ENCODE peak calls at places on chromosomes 11 and 22, in eight cellular contexts. One of them, this sample, is unnamed.

GRCh38 chr11:12961615-12962014 is 47.5 kb upstream of the RASSF10 start:
- DNase-seq in activated CD8-positive, alpha-beta T cell treated with anti-CD3 and anti-CD28 coated beads for 36 hours: no peak
- DNase-seq in AG10803: peak; percentile 48
- DNase-seq in fibroblast of mammary gland: peak; percentile 42
- DNase-seq in thoracic aorta: no peak
- DNase-seq in AG04450: no peak
- DNase-seq in HCT116: no peak
- DNase-seq in fibroblast of pulmonary artery: peak; percentile 46
- DNase-seq in this sample: no peak

GRCh38 chr11:94851864-94852581 is 83.9 kb downstream of the AMOTL1 start:
- DNase-seq in activated CD8-positive, alpha-beta T cell treated with anti-CD3 and anti-CD28 coated beads for 36 hours: no peak
- DNase-seq in AG10803: no peak
- DNase-seq in fibroblast of mammary gland: no peak
- DNase-seq in HCT116: no peak
- DNase-seq in fibroblast of pulmonary artery: no peak
- DNase-seq in thoracic aorta: no peak
- DNase-seq in AG04450: no peak
- DNase-seq in this sample: no peak

GRCh38 chr22:50032109-50032871 is 19.7 kb upstream of the IL17REL start:
- DNase-seq in activated CD8-positive, alpha-beta T cell treated with anti-CD3 and anti-CD28 coated beads for 36 hours: no peak
- DNase-seq in AG04450: no peak
- DNase-seq in fibroblast of mammary gland: no peak
- DNase-seq in HCT116: no peak
- DNase-seq in fibroblast of pulmonary artery: no peak
- DNase-seq in thoracic aorta: no peak
- DNase-seq in AG10803: no peak
- DNase-seq in this sample: no peak

GRCh38 chr22:38802671-38803121 is 8.8 kb upstream of the DNAL4 start:
- DNase-seq in HCT116: peak; percentile 62
- DNase-seq in thoracic aorta: peak; percentile 25
- DNase-seq in fibroblast of mammary gland: peak; percentile 94
- DNase-seq in activated CD8-positive, alpha-beta T cell treated with anti-CD3 and anti-CD28 coated beads for 36 hours: no peak
- DNase-seq in AG04450: peak; percentile 85
- DNase-seq in fibroblast of pulmonary artery: peak; percentile 95
- DNase-seq in AG10803: peak; percentile 99
- DNase-seq in this sample: no peak

GRCh38 chr22:46845281-46846153 is 83.1 kb downstream of the TBC1D22A start:
- DNase-seq in activated CD8-positive, alpha-beta T cell treated with anti-CD3 and anti-CD28 coated beads for 36 hours: no peak
- DNase-seq in fibroblast of mammary gland: peak; percentile 68
- DNase-seq in AG04450: no peak
- DNase-seq in AG10803: peak; percentile 61
- DNase-seq in thoracic aorta: no peak
- DNase-seq in fibroblast of pulmonary artery: peak; percentile 81
- DNase-seq in HCT116: no peak
- DNase-seq in this sample: no peak

GRCh38 chr22:37546436-37547248 is 13.6 kb upstream of the CDC42EP1 start:
- DNase-seq in thoracic aorta: no peak
- DNase-seq in activated CD8-positive, alpha-beta T cell treated with anti-CD3 and anti-CD28 coated beads for 36 hours: no peak
- DNase-seq in AG10803: peak; percentile 84
- DNase-seq in fibroblast of mammary gland: peak; percentile 87
- DNase-seq in HCT116: no peak
- DNase-seq in fibroblast of pulmonary artery: peak; percentile 96
- DNase-seq in AG04450: no peak
- DNase-seq in this sample: no peak

GRCh38 chr11:73252577-73253191 is 19.5 kb upstream of the P2RY6 start:
- DNase-seq in activated CD8-positive, alpha-beta T cell treated with anti-CD3 and anti-CD28 coated beads for 36 hours: peak; percentile 37
- DNase-seq in AG04450: no peak
- DNase-seq in AG10803: no peak
- DNase-seq in HCT116: peak; percentile 40
- DNase-seq in fibroblast of pulmonary artery: no peak
- DNase-seq in thoracic aorta: no peak
- DNase-seq in fibroblast of mammary gland: no peak
- DNase-seq in this sample: no peak

GRCh38 chr22:43941449-43941848 is 13.8 kb upstream of the SAMM50 start:
- DNase-seq in fibroblast of pulmonary artery: no peak
- DNase-seq in activated CD8-positive, alpha-beta T cell treated with anti-CD3 and anti-CD28 coated beads for 36 hours: no peak
- DNase-seq in fibroblast of mammary gland: no peak
- DNase-seq in HCT116: no peak
- DNase-seq in AG10803: no peak
- DNase-seq in AG04450: no peak
- DNase-seq in thoracic aorta: no peak
- DNase-seq in this sample: no peak

GRCh38 chr11:62705401-62705800 is 1.8 kb downstream of the BSCL2 start:
- DNase-seq in HCT116: no peak
- DNase-seq in thoracic aorta: no peak
- DNase-seq in AG10803: no peak
- DNase-seq in fibroblast of mammary gland: no peak
- DNase-seq in AG04450: no peak
- DNase-seq in fibroblast of pulmonary artery: no peak
- DNase-seq in activated CD8-positive, alpha-beta T cell treated with anti-CD3 and anti-CD28 coated beads for 36 hours: no peak
- DNase-seq in this sample: no peak
- TF ChIP-seq CTCF in HCT116: no peak
- TF ChIP-seq CTCF in thoracic aorta: no peak
- TF ChIP-seq CTCF in AG10803: no peak
- TF ChIP-seq CTCF in fibroblast of mammary gland: no peak
- TF ChIP-seq CTCF in AG04450: no peak
- TF ChIP-seq CTCF in fibroblast of pulmonary artery: no peak
- TF ChIP-seq CTCF in activated CD8-positive, alpha-beta T cell treated with anti-CD3 and anti-CD28 coated beads for 36 hours: no peak
- TF ChIP-seq CTCF in this sample: no peak

GRCh38 chr11:67355794-67356550 is 2.6 kb upstream of the POLD4 start:
- DNase-seq in fibroblast of pulmonary artery: no peak
- DNase-seq in HCT116: no peak
- DNase-seq in AG04450: no peak
- DNase-seq in fibroblast of mammary gland: no peak
- DNase-seq in AG10803: no peak
- DNase-seq in activated CD8-positive, alpha-beta T cell treated with anti-CD3 and anti-CD28 coated beads for 36 hours: no peak
- DNase-seq in thoracic aorta: no peak
- DNase-seq in this sample: no peak

GRCh38 chr11:67356551-67356866 is 3.2 kb upstream of the POLD4 start:
- DNase-seq in activated CD8-positive, alpha-beta T cell treated with anti-CD3 and anti-CD28 coated beads for 36 hours: no peak
- DNase-seq in fibroblast of mammary gland: no peak
- DNase-seq in fibroblast of pulmonary artery: no peak
- DNase-seq in HCT116: no peak
- DNase-seq in thoracic aorta: no peak
- DNase-seq in AG10803: no peak
- DNase-seq in AG04450: no peak
- DNase-seq in this sample: no peak

GRCh38 chr11:67357831-67358555 is 4.6 kb upstream of the POLD4 start:
- DNase-seq in thoracic aorta: no peak
- DNase-seq in fibroblast of mammary gland: peak; percentile 50
- DNase-seq in AG04450: no peak
- DNase-seq in fibroblast of pulmonary artery: peak; percentile 49
- DNase-seq in AG10803: peak; percentile 60
- DNase-seq in activated CD8-positive, alpha-beta T cell treated with anti-CD3 and anti-CD28 coated beads for 36 hours: no peak
- DNase-seq in HCT116: no peak
- DNase-seq in this sample: no peak

GRCh38 chr11:67355023-67355793 is 1.9 kb upstream of the POLD4 start:
- DNase-seq in fibroblast of pulmonary artery: no peak
- DNase-seq in fibroblast of mammary gland: no peak
- DNase-seq in HCT116: no peak
- DNase-seq in AG04450: no peak
- DNase-seq in AG10803: no peak
- DNase-seq in thoracic aorta: no peak
- DNase-seq in activated CD8-positive, alpha-beta T cell treated with anti-CD3 and anti-CD28 coated beads for 36 hours: no peak
- DNase-seq in this sample: no peak

GRCh38 chr11:67356867-67357561 is 3.7 kb upstream of the POLD4 start:
- DNase-seq in AG10803: peak; percentile 72
- DNase-seq in AG04450: peak; percentile 52
- DNase-seq in HCT116: no peak
- DNase-seq in fibroblast of pulmonary artery: peak; percentile 85
- DNase-seq in fibroblast of mammary gland: peak; percentile 79
- DNase-seq in activated CD8-positive, alpha-beta T cell treated with anti-CD3 and anti-CD28 coated beads for 36 hours: peak; percentile 67
- DNase-seq in thoracic aorta: no peak
- DNase-seq in this sample: peak; percentile 61
- TF ChIP-seq CTCF in AG10803: peak; percentile 95
- TF ChIP-seq CTCF in AG04450: peak; percentile 95
- TF ChIP-seq CTCF in HCT116: peak; percentile 96
- TF ChIP-seq CTCF in fibroblast of pulmonary artery: peak; percentile 99
- TF ChIP-seq CTCF in fibroblast of mammary gland: peak; percentile 98
- TF ChIP-seq CTCF in activated CD8-positive, alpha-beta T cell treated with anti-CD3 and anti-CD28 coated beads for 36 hours: peak; percentile 95
- TF ChIP-seq CTCF in thoracic aorta: peak; percentile 94
- TF ChIP-seq CTCF in this sample: peak; percentile 94

GRCh38 chr11:77166021-77166420 is 38.0 kb downstream of the MYO7A start:
- DNase-seq in HCT116: no peak
- DNase-seq in fibroblast of mammary gland: no peak
- DNase-seq in thoracic aorta: no peak
- DNase-seq in AG04450: no peak
- DNase-seq in activated CD8-positive, alpha-beta T cell treated with anti-CD3 and anti-CD28 coated beads for 36 hours: no peak
- DNase-seq in fibroblast of pulmonary artery: no peak
- DNase-seq in AG10803: no peak
- DNase-seq in this sample: no peak

GRCh38 chr11:77167791-77168190 is 39.7 kb downstream of the MYO7A start:
- DNase-seq in thoracic aorta: no peak
- DNase-seq in AG04450: no peak
- DNase-seq in AG10803: no peak
- DNase-seq in fibroblast of mammary gland: no peak
- DNase-seq in activated CD8-positive, alpha-beta T cell treated with anti-CD3 and anti-CD28 coated beads for 36 hours: no peak
- DNase-seq in fibroblast of pulmonary artery: no peak
- DNase-seq in HCT116: no peak
- DNase-seq in this sample: no peak

GRCh38 chr11:77165066-77165465 is 37.0 kb downstream of the MYO7A start:
- DNase-seq in HCT116: no peak
- DNase-seq in activated CD8-positive, alpha-beta T cell treated with anti-CD3 and anti-CD28 coated beads for 36 hours: no peak
- DNase-seq in thoracic aorta: no peak
- DNase-seq in AG04450: no peak
- DNase-seq in AG10803: no peak
- DNase-seq in fibroblast of pulmonary artery: no peak
- DNase-seq in fibroblast of mammary gland: no peak
- DNase-seq in this sample: no peak

GRCh38 chr11:77170107-77170506 is 42.1 kb downstream of the MYO7A start:
- DNase-seq in fibroblast of mammary gland: no peak
- DNase-seq in fibroblast of pulmonary artery: no peak
- DNase-seq in activated CD8-positive, alpha-beta T cell treated with anti-CD3 and anti-CD28 coated beads for 36 hours: no peak
- DNase-seq in AG10803: no peak
- DNase-seq in AG04450: no peak
- DNase-seq in thoracic aorta: no peak
- DNase-seq in HCT116: no peak
- DNase-seq in this sample: no peak

DNA sequence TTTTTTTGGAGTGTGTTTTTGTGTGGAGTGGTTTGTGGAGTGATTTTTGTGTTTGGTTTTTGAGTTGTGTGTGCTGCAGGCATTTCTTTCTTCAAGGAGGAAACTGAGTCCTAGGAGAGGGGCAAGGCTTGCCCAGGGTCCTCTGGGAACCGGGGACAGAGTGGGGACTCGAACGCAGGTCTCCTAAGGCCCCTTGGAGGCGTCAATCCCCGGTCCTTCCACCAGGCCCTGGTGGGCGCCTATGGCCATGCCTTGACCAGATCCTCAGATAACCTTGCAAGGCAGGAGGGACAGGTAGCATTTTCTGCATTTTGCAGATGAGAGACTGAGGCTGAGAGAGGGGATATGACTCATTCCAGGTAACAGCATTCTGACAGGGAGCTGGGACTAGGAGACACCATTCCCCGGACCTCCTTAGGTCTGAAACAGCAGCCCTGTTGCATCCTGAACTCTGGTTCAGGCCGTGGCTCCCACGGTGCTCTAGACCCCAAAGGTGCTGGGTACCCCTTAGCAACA is 39.1 kb downstream of the MYO7A start:
- DNase-seq in HCT116: no peak
- DNase-seq in activated CD8-positive, alpha-beta T cell treated with anti-CD3 and anti-CD28 coated beads for 36 hours: no peak
- DNase-seq in AG04450: no peak
- DNase-seq in thoracic aorta: no peak
- DNase-seq in fibroblast of mammary gland: no peak
- DNase-seq in fibroblast of pulmonary artery: no peak
- DNase-seq in AG10803: no peak
- DNase-seq in this sample: no peak
- TF ChIP-seq CTCF in HCT116: no peak
- TF ChIP-seq CTCF in activated CD8-positive, alpha-beta T cell treated with anti-CD3 and anti-CD28 coated beads for 36 hours: no peak
- TF ChIP-seq CTCF in AG04450: no peak
- TF ChIP-seq CTCF in thoracic aorta: no peak
- TF ChIP-seq CTCF in fibroblast of mammary gland: no peak
- TF ChIP-seq CTCF in fibroblast of pulmonary artery: no peak
- TF ChIP-seq CTCF in AG10803: no peak
- TF ChIP-seq CTCF in this sample: no peak

DNA sequence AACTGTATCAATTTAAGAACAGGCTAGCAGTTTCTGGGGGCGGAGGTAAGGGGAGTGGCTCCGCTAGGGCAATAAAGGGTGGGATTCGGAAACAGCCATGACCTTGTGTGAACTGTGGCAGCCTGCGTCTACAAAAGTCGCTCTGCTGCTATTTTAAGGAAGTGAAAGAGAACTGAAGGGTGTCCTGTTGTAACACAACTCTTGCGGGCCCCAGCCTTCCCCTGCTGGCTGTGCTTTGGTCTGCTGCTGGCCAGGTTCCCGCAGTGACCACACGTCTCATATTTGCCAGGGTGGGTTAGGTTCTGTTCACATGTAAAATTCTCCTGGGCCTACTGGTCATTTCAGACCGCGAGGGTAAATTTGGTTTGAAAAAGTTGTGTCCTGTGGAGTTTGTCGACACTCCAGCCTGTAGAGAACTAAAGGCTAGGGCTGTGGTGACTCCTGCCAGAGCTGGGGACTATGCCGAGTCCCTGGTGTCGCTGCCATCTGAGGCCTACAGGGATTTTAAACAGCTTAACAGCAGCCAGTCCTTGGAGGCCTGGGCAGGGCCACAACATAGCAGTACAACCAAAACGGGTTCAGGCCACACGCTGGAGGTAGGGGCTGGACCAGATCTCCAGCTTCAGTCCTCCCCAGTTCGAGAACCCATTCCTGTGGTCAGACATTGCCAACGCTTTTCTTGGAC is 1.1 kb upstream of the PPFIBP2 start:
- DNase-seq in HCT116: no peak
- DNase-seq in fibroblast of pulmonary artery: peak; percentile 23
- DNase-seq in activated CD8-positive, alpha-beta T cell treated with anti-CD3 and anti-CD28 coated beads for 36 hours: peak; percentile 58
- DNase-seq in fibroblast of mammary gland: peak; percentile 43
- DNase-seq in AG04450: no peak
- DNase-seq in AG10803: peak; percentile 73
- DNase-seq in thoracic aorta: peak; percentile 40
- DNase-seq in this sample: no peak
- TF ChIP-seq CTCF in HCT116: no peak
- TF ChIP-seq CTCF in fibroblast of pulmonary artery: no peak
- TF ChIP-seq CTCF in activated CD8-positive, alpha-beta T cell treated with anti-CD3 and anti-CD28 coated beads for 36 hours: no peak
- TF ChIP-seq CTCF in fibroblast of mammary gland: no peak
- TF ChIP-seq CTCF in AG04450: no peak
- TF ChIP-seq CTCF in AG10803: peak; percentile 34
- TF ChIP-seq CTCF in thoracic aorta: no peak
- TF ChIP-seq CTCF in this sample: no peak

DNA sequence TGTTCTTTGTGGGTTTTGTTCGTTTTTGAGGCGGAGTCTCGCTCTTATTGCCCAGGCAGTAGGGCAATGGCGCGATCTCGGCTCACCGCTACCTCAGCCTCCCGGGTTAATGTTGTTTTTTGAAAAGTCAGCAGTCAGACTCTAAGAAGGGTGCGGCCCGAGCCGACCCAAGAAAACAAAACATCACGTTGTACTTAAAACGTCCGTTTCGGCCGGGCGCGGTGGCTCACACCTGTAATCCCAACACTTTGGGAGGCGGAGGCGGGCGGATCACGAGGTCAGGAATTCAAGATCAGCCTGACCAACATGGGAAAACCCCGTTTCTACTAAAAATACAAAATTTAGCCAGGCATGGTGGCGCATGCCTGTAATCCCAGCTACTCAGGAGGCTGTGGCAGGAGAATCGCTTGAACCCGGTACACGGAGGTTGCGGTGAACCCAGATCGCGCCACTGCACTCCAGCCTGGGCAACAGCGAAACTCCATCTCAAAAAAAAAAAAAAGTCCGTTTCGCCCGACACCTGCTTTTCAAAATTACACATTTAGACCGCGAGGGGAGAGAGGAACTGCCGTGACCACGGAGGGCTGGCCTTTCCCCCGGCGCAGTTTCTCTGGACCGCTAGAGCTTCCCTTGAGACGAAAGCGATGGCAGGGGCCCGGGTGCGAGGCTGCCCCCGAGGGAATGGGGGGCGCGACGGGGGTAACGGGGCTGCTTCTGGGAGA is 636 bp downstream of the CD59 start:
- DNase-seq in thoracic aorta: no peak
- DNase-seq in activated CD8-positive, alpha-beta T cell treated with anti-CD3 and anti-CD28 coated beads for 36 hours: peak; percentile 63
- DNase-seq in AG04450: no peak
- DNase-seq in fibroblast of pulmonary artery: no peak
- DNase-seq in fibroblast of mammary gland: no peak
- DNase-seq in AG10803: peak; percentile 28
- DNase-seq in HCT116: no peak
- DNase-seq in this sample: peak; percentile 30
- TF ChIP-seq CTCF in thoracic aorta: peak; percentile 21
- TF ChIP-seq CTCF in activated CD8-positive, alpha-beta T cell treated with anti-CD3 and anti-CD28 coated beads for 36 hours: no peak
- TF ChIP-seq CTCF in AG04450: peak; percentile 4
- TF ChIP-seq CTCF in fibroblast of pulmonary artery: no peak
- TF ChIP-seq CTCF in fibroblast of mammary gland: no peak
- TF ChIP-seq CTCF in AG10803: no peak
- TF ChIP-seq CTCF in HCT116: no peak
- TF ChIP-seq CTCF in this sample: peak; percentile 25

This sample was measured in progenitor cell of endocrine pancreas.